ENCODE peak calls at places on chromosomes 7 and 10, in four cellular contexts. One of them, this sample, is unnamed. For H3K27me3, the result is how much of the 10 kb centered on the place peaks cover.

GRCh38 chr10:22630229-22631174 is 83.9 kb downstream of the PIP4K2A start:
- DNase-seq in cardiac muscle cell: peak
- DNase-seq in dorsolateral prefrontal cortex: no peak
- DNase-seq in left lung: no peak
- DNase-seq in this sample: no peak

GRCh38 chr7:12378389-12378788 is 25.3 kb downstream of the VWDE start:
- DNase-seq in cardiac muscle cell: no peak
- DNase-seq in dorsolateral prefrontal cortex: no peak
- DNase-seq in left lung: no peak
- DNase-seq in this sample: no peak

GRCh38 chr7:135338151-135338550 is 104.5 kb downstream of the STRA8 start:
- DNase-seq in cardiac muscle cell: no peak
- DNase-seq in dorsolateral prefrontal cortex: no peak
- DNase-seq in left lung: no peak
- DNase-seq in this sample: no peak

GRCh38 chr7:134470864-134471263 is 12.0 kb upstream of the AKR1B1 start:
- DNase-seq in cardiac muscle cell: peak
- DNase-seq in dorsolateral prefrontal cortex: no peak
- DNase-seq in left lung: no peak
- DNase-seq in this sample: no peak

GRCh38 chr10:45404087-45404769 is 30.2 kb downstream of the ALOX5 start:
- DNase-seq in cardiac muscle cell: no peak
- DNase-seq in dorsolateral prefrontal cortex: no peak
- DNase-seq in left lung: no peak
- DNase-seq in this sample: no peak

GRCh38 chr7:36280840-36281812 is 108.5 kb upstream of the ANLN start:
- DNase-seq in cardiac muscle cell: peak
- DNase-seq in dorsolateral prefrontal cortex: peak
- DNase-seq in left lung: peak
- DNase-seq in this sample: no peak

GRCh38 chr7:151857412-151857811 is 19.5 kb downstream of the PRKAG2 start:
- DNase-seq in cardiac muscle cell: no peak
- DNase-seq in dorsolateral prefrontal cortex: peak
- DNase-seq in left lung: peak
- DNase-seq in this sample: no peak

GRCh38 chr10:66746246-66746645 is 179.6 kb upstream of the LRRTM3 start:
- DNase-seq in cardiac muscle cell: peak
- DNase-seq in dorsolateral prefrontal cortex: no peak
- DNase-seq in left lung: no peak
- DNase-seq in this sample: no peak

GRCh38 chr7:78412216-78412858 is 613.8 kb downstream of the PHTF2 start:
- DNase-seq in cardiac muscle cell: no peak
- DNase-seq in dorsolateral prefrontal cortex: no peak
- DNase-seq in left lung: no peak
- DNase-seq in this sample: no peak

GRCh38 chr10:70565556-70566514 is 36.7 kb downstream of the PRF1 start:
- DNase-seq in cardiac muscle cell: no peak
- DNase-seq in dorsolateral prefrontal cortex: no peak
- DNase-seq in left lung: no peak
- DNase-seq in this sample: no peak

GRCh38 chr10:13272164-13272571 is 27.7 kb downstream of the PHYH start:
- DNase-seq in cardiac muscle cell: peak
- DNase-seq in dorsolateral prefrontal cortex: peak
- DNase-seq in left lung: peak
- DNase-seq in this sample: no peak

GRCh38 chr10:45403151-45403550 is 29.1 kb downstream of the ALOX5 start:
- DNase-seq in cardiac muscle cell: no peak
- DNase-seq in dorsolateral prefrontal cortex: no peak
- DNase-seq in left lung: no peak
- DNase-seq in this sample: no peak

GRCh38 chr10:74949024-74949423 is 122.6 kb downstream of the KAT6B start:
- DNase-seq in cardiac muscle cell: no peak
- DNase-seq in dorsolateral prefrontal cortex: no peak
- DNase-seq in left lung: no peak
- DNase-seq in this sample: no peak

GRCh38 chr7:106110885-106111670 is 1.0 kb downstream of the SYPL1 start:
- DNase-seq in cardiac muscle cell: peak
- DNase-seq in dorsolateral prefrontal cortex: no peak
- DNase-seq in left lung: no peak
- DNase-seq in this sample: no peak

GRCh38 chr7:132321387-132321786 is 254.9 kb downstream of the PLXNA4 start:
- DNase-seq in cardiac muscle cell: peak
- DNase-seq in dorsolateral prefrontal cortex: no peak
- DNase-seq in left lung: no peak
- DNase-seq in this sample: peak

GRCh38 chr10:61757525-61758397 is 95.0 kb downstream of the CABCOCO1 start:
- DNase-seq in cardiac muscle cell: peak
- DNase-seq in dorsolateral prefrontal cortex: no peak
- DNase-seq in left lung: no peak
- DNase-seq in this sample: no peak

GRCh38 chr10:110843031-110843430 is 28.7 kb upstream of the PDCD4 start:
- DNase-seq in cardiac muscle cell: no peak
- DNase-seq in dorsolateral prefrontal cortex: no peak
- DNase-seq in left lung: no peak
- DNase-seq in this sample: no peak

GRCh38 chr7:17489987-17490386 is 191.5 kb downstream of the AHR start:
- DNase-seq in cardiac muscle cell: no peak
- DNase-seq in dorsolateral prefrontal cortex: no peak
- DNase-seq in left lung: no peak
- DNase-seq in this sample: no peak

GRCh38 chr7:151782598-151783448 is 94.1 kb downstream of the PRKAG2 start:
- DNase-seq in cardiac muscle cell: peak
- DNase-seq in dorsolateral prefrontal cortex: peak
- DNase-seq in left lung: peak
- DNase-seq in this sample: peak

GRCh38 chr7:48017674-48018073 is 11.2 kb downstream of the SUN3 start:
- DNase-seq in cardiac muscle cell: no peak
- DNase-seq in dorsolateral prefrontal cortex: no peak
- DNase-seq in left lung: no peak
- DNase-seq in this sample: no peak

GRCh38 chr10:2964632-2965296 is 102.6 kb upstream of the PFKP start:
- DNase-seq in cardiac muscle cell: no peak
- DNase-seq in dorsolateral prefrontal cortex: no peak
- DNase-seq in left lung: no peak
- DNase-seq in this sample: no peak

GRCh38 chr10:132640326-132641125 is 102.9 kb downstream of the INPP5A start:
- DNase-seq in cardiac muscle cell: no peak
- DNase-seq in dorsolateral prefrontal cortex: peak
- DNase-seq in left lung: peak
- DNase-seq in this sample: no peak

GRCh38 chr7:101009629-101010028 is 10.3 kb upstream of the MUC17 start:
- DNase-seq in cardiac muscle cell: no peak
- DNase-seq in dorsolateral prefrontal cortex: no peak
- DNase-seq in left lung: no peak
- DNase-seq in this sample: no peak
- H3K27me3 ChIP-seq in cardiac muscle cell: under half
- H3K27me3 ChIP-seq in dorsolateral prefrontal cortex: under half
- H3K27me3 ChIP-seq in left lung: under half
- H3K27me3 ChIP-seq in this sample: half or more

DNA sequence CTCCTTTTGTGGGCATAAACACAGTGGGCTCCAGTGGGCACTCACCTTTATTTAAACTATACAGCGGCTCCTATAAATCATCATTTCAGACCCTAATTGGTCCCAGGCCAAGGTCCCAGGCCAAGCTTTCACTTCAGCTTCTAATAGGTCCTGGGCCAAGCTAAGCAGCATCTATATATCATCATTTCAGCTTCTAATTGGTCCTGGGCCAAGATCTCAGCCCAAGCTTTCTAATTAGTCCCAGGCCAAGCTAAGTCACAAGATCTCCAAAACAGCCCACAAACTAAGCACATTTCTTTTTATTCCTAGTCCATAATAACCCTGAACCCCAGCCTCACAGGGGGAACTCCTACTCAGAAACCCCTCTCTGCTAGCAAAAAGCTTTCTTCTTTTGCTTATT is 47.1 kb downstream of the ZNF680 start:
- DNase-seq in cardiac muscle cell: peak
- DNase-seq in dorsolateral prefrontal cortex: no peak
- DNase-seq in left lung: no peak
- DNase-seq in this sample: no peak
- H3K27ac ChIP-seq in cardiac muscle cell: no peak
- H3K27ac ChIP-seq in dorsolateral prefrontal cortex: no peak
- H3K27ac ChIP-seq in left lung: no peak
- H3K27ac ChIP-seq in this sample: no peak

GRCh38 chr7:122304604-122304975 is at the start of gene FEZF1:
- DNase-seq in cardiac muscle cell: no peak
- DNase-seq in dorsolateral prefrontal cortex: no peak
- DNase-seq in left lung: no peak
- DNase-seq in this sample: peak
- H3K27me3 ChIP-seq in cardiac muscle cell: half or more
- H3K27me3 ChIP-seq in dorsolateral prefrontal cortex: half or more
- H3K27me3 ChIP-seq in left lung: half or more
- H3K27me3 ChIP-seq in this sample: half or more

GRCh38 chr7:28071570-28071969 is 109.0 kb downstream of the JAZF1 start:
- DNase-seq in cardiac muscle cell: no peak
- DNase-seq in dorsolateral prefrontal cortex: no peak
- DNase-seq in left lung: no peak
- DNase-seq in this sample: no peak
- H3K27ac ChIP-seq in cardiac muscle cell: no peak
- H3K27ac ChIP-seq in dorsolateral prefrontal cortex: no peak
- H3K27ac ChIP-seq in left lung: no peak
- H3K27ac ChIP-seq in this sample: no peak

DNA sequence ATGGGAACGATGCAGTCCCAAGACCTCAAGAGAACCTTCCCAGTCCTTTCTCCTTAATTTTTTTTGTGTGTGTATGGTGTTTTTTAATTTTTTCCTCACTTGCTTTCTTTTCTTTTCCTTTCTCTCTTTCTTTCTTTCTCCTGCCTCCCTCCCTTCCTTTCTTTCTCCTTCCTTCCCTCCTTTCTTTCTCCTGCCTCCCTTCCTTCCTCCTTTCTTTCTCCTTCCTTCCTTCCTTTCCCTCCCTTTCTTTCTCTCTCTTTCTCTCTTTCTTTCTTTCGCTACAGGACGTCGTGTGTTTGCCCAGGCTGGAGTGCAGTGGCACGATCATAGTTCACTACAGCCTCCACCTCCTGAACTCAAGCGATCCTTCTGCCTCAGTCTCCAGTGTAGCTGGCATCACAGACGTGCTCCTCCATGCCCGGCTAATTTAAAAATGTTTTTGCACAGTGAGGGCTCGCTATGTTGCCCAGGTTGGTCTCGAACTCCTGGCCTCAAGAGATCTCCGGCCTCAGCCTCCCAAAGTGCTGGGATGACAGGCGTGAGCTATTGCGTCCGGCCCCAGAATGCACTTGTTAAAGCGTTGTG is 709 bp upstream of the NIPSNAP2 start:
- DNase-seq in cardiac muscle cell: no peak
- DNase-seq in dorsolateral prefrontal cortex: no peak
- DNase-seq in left lung: no peak
- DNase-seq in this sample: no peak
- H3K27me3 ChIP-seq in cardiac muscle cell: under half
- H3K27me3 ChIP-seq in dorsolateral prefrontal cortex: under half
- H3K27me3 ChIP-seq in left lung: under half
- H3K27me3 ChIP-seq in this sample: under half

This sample was measured in WERI-Rb-1.